ENCODE peak calls at places on chromosomes 2 and 18, in four cellular contexts. A is NCI-H1417, K is lower lobe of right lung, N is cardiac fibroblast. X is an unnamed sample.

GRCh38 chr2:33136570-33136969 is 189.8 kb downstream of the LTBP1 start:
- DNase-seq in A (no peak), K (no peak), N (peak; percentile 28), X (peak; percentile 78)

GRCh38 chr2:207796585-207797350 is 27.1 kb upstream of the FZD5 start:
- DNase-seq in A (peak; percentile 92), K (peak; percentile 82), N (peak; percentile 29), X (no peak)

GRCh38 chr2:36633470-36634092 is 35.6 kb upstream of the FEZ2 start:
- DNase-seq in A (no peak), K (no peak), N (no peak), X (no peak)

GRCh38 chr2:105950521-105951389 is 206.0 kb downstream of the NCK2 start:
- DNase-seq in A (no peak), K (no peak), N (no peak), X (peak; percentile 39)

GRCh38 chr2:55954306-55955035 is 30.9 kb upstream of the EFEMP1 start:
- DNase-seq in A (no peak), K (no peak), N (peak; percentile 88), X (no peak)

GRCh38 chr2:221817052-221817451 is 244.9 kb upstream of the EPHA4 start:
- DNase-seq in A (no peak), K (no peak), N (no peak), X (no peak)

GRCh38 chr2:101187131-101187530 is 35.9 kb upstream of the TBC1D8 start:
- DNase-seq in A (no peak), K (no peak), N (no peak), X (no peak)

GRCh38 chr2:179991344-179991743 is 15.8 kb downstream of the CWC22 start:
- DNase-seq in A (no peak), K (no peak), N (peak; percentile 17), X (peak; percentile 61)

GRCh38 chr2:5392658-5393057 is 299.5 kb upstream of the SOX11 start:
- DNase-seq in A (no peak), K (no peak), N (no peak), X (no peak)

GRCh38 chr2:237060518-237061312 is 25.0 kb upstream of the COPS8 start:
- DNase-seq in A (peak; percentile 19), K (no peak), N (peak; percentile 84), X (peak; percentile 18)

GRCh38 chr18:79687806-79688205 is 8.2 kb downstream of the CTDP1 start:
- DNase-seq in A (no peak), K (no peak), N (peak; percentile 12), X (peak; percentile 82)

GRCh38 chr2:48860391-48860790 is 104.9 kb upstream of the LHCGR start:
- DNase-seq in A (no peak), K (no peak), N (no peak), X (no peak)

GRCh38 chr2:190093793-190094192 is 31.3 kb upstream of the MSTN start:
- DNase-seq in A (no peak), K (no peak), N (peak; percentile 55), X (no peak)

GRCh38 chr2:183037281-183037659 is 987 bp downstream of the NCKAP1 start:
- DNase-seq in A (no peak), K (no peak), N (peak; percentile 41), X (peak; percentile 4)

GRCh38 chr18:48328473-48329205 is 80.5 kb downstream of the ZBTB7C start:
- DNase-seq in A (no peak), K (no peak), N (peak; percentile 63), X (no peak)

GRCh38 chr2:236531991-236532390 is 37.6 kb upstream of the ACKR3 start:
- DNase-seq in A (no peak), K (no peak), N (no peak), X (no peak)

GRCh38 chr2:48946444-48947048 is 191.0 kb upstream of the LHCGR start:
- DNase-seq in A (peak; percentile 60), K (no peak), N (peak; percentile 60), X (peak; percentile 47)

GRCh38 chr18:13308369-13308768 is 89.8 kb downstream of the LDLRAD4 start:
- DNase-seq in A (no peak), K (no peak), N (no peak), X (no peak)

GRCh38 chr2:201643216-201643651 is at the start of gene TMEM237:
- DNase-seq in A (peak; percentile 85), K (peak; percentile 68), N (peak; percentile 42), X (no peak)

GRCh38 chr18:29181151-29181901 is 1004.4 kb upstream of the CDH2 start:
- DNase-seq in A (no peak), K (no peak), N (peak; percentile 91), X (no peak)

GRCh38 chr18:1149709-1150108 is 245.0 kb downstream of the ADCYAP1 start:
- DNase-seq in A (no peak), K (no peak), N (no peak), X (no peak)

GRCh38 chr2:3423492-3424170 is 44.1 kb downstream of the TRAPPC12 start:
- DNase-seq in A (peak; percentile 39), K (peak; percentile 79), N (peak; percentile 58), X (peak; percentile 43)

GRCh38 chr2:98457045-98457696 is 12.5 kb downstream of the INPP4A start:
- DNase-seq in A (no peak), K (no peak), N (peak; percentile 73), X (no peak)